ENCODE peak calls at places on chromosomes 1 and 21, in ten cellular contexts. N is heart left ventricle, P is uterus, S is ovary, J is stomach, H is right lobe of liver, U is suprapubic skin, E is body of pancreas, O is tibial nerve, Z is K562. R is an unnamed sample.

GRCh38 chr1:160411231-160411630 is 10.9 kb downstream of the VANGL2 start:
- DNase-seq in N (no peak), P (no peak), S (no peak), J (no peak), H (no peak), U (no peak), E (no peak), O (no peak), Z (no peak), R (no peak)

GRCh38 chr21:42525676-42526378 is 12.2 kb downstream of the SLC37A1 start:
- DNase-seq in N (no peak), P (no peak), S (no peak), J (no peak), H (no peak), U (peak), E (no peak), O (no peak), Z (no peak), R (no peak)

GRCh38 chr1:32255072-32256071 is 4.3 kb downstream of the LCK start:
- DNase-seq in N (no peak), P (no peak), S (no peak), J (no peak), H (no peak), U (no peak), E (no peak), O (no peak), Z (no peak), R (no peak)

GRCh38 chr21:17542371-17542992 is 29.6 kb downstream of the CXADR start:
- DNase-seq in N (no peak), P (no peak), S (no peak), J (no peak), H (no peak), U (no peak), E (no peak), O (no peak), Z (no peak), R (no peak)

GRCh38 chr1:1628656-1629429 is 3.1 kb upstream of the MMP23B start:
- DNase-seq in N (peak), P (no peak), S (no peak), J (no peak), H (peak), U (peak), E (no peak), O (no peak), Z (no peak), R (no peak)

GRCh38 chr1:99005537-99005942 is 879 bp upstream of the PLPPR5 start:
- DNase-seq in N (no peak), P (no peak), S (no peak), J (no peak), H (no peak), U (no peak), E (no peak), O (no peak), Z (no peak), R (no peak)

GRCh38 chr1:9280015-9280860 is 12.5 kb upstream of the SPSB1 start:
- DNase-seq in N (no peak), P (peak), S (peak), J (peak), H (peak), U (peak), E (no peak), O (no peak), Z (peak), R (peak)

GRCh38 chr1:203084588-203085527 is 954 bp downstream of the MYOG start:
- DNase-seq in N (no peak), P (no peak), S (no peak), J (peak), H (no peak), U (no peak), E (peak), O (no peak), Z (peak), R (peak)

GRCh38 chr21:45259206-45259795 is 28.4 kb downstream of the POFUT2 start:
- DNase-seq in N (no peak), P (no peak), S (peak), J (peak), H (no peak), U (peak), E (no peak), O (no peak), Z (no peak), R (no peak)

GRCh38 chr1:3360158-3360440 is 94.4 kb upstream of the ARHGEF16 start:
- DNase-seq in N (no peak), P (no peak), S (no peak), J (no peak), H (no peak), U (no peak), E (no peak), O (no peak), Z (no peak), R (no peak)

GRCh38 chr1:36879613-36880012 is 154.7 kb downstream of the GRIK3 start:
- DNase-seq in N (no peak), P (no peak), S (no peak), J (peak), H (no peak), U (peak), E (no peak), O (no peak), Z (no peak), R (no peak)

GRCh38 chr1:90613371-90613770 is 103.7 kb downstream of the BARHL2 start:
- DNase-seq in N (no peak), P (no peak), S (no peak), J (no peak), H (no peak), U (no peak), E (no peak), O (no peak), Z (no peak), R (no peak)

GRCh38 chr1:206445116-206445515 is 25.2 kb upstream of the IKBKE start:
- DNase-seq in N (peak), P (peak), S (peak), J (no peak), H (no peak), U (no peak), E (peak), O (peak), Z (no peak), R (no peak)

GRCh38 chr1:48644950-48645605 is 131.6 kb downstream of the BEND5 start:
- DNase-seq in N (no peak), P (no peak), S (no peak), J (no peak), H (no peak), U (no peak), E (no peak), O (no peak), Z (no peak), R (no peak)

GRCh38 chr1:79235221-79236002 is 228.9 kb upstream of the ADGRL4 start:
- DNase-seq in N (no peak), P (no peak), S (no peak), J (no peak), H (no peak), U (no peak), E (no peak), O (no peak), Z (no peak), R (no peak)

GRCh38 chr1:150572918-150573647 is 6.3 kb downstream of the MCL1 start:
- DNase-seq in N (no peak), P (no peak), S (peak), J (no peak), H (no peak), U (no peak), E (no peak), O (no peak), Z (no peak), R (no peak)

GRCh38 chr1:119888476-119888875 is 7.8 kb downstream of the ADAM30 start:
- DNase-seq in N (no peak), P (no peak), S (no peak), J (no peak), H (no peak), U (no peak), E (no peak), O (no peak), Z (no peak), R (no peak)
- TF ChIP-seq POLR2A in N (no peak), P (no peak), S (no peak), J (no peak), H (no peak), U (no peak), E (no peak), O (no peak), Z (no peak), R (no peak)

DNA sequence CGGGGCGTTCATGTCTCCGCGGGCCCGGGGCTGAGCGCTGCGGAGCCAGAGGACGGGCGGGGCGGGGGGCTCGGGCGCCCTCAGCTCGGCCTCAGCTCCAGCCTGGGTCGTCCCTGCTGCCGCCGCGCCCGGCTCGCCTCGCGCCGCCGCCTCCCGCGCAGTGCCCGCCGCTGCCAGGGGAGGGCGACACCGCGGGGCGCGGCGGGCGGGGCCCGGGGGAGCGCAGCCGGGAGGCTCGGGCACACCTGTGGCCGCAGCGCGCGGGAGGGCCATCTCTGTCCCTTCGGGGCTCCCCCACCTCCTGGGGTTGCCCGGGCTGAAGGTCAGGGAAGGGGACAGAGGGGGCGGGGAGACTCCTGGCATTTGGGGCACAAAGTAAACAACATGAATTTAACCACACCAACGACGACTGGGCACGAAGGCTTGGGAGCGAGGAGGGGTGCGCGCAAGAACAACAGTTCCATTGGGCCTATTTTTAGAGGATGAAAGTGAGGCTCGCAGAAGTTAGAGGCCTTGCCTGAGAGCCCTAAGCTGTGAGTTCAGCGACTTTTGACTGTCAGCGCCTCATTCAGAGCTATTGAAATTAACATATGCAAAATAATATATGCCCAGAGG is at the start of gene FAM131C:
- DNase-seq in N (no peak), P (no peak), S (no peak), J (peak), H (no peak), U (no peak), E (peak), O (no peak), Z (no peak), R (peak)
- TF ChIP-seq POLR2A in N (no peak), P (no peak), S (no peak), J (no peak), H (no peak), U (no peak), E (no peak), O (no peak), Z (peak), R (no peak)

GRCh38 chr1:198935371-198935921 is 296.6 kb downstream of the PTPRC start:
- DNase-seq in N (peak), P (peak), S (peak), J (peak), H (peak), U (peak), E (peak), O (peak), Z (peak), R (peak)
- TF ChIP-seq POLR2A in N (no peak), P (no peak), S (no peak), J (no peak), H (no peak), U (no peak), E (no peak), O (no peak), Z (no peak), R (no peak)

GRCh38 chr1:114892194-114892918 is 37.7 kb downstream of the SYCP1 start:
- DNase-seq in N (no peak), P (no peak), S (no peak), J (no peak), H (no peak), U (no peak), E (no peak), O (no peak), Z (no peak), R (no peak)
- TF ChIP-seq POLR2A in N (no peak), P (no peak), S (no peak), J (no peak), H (no peak), U (no peak), E (no peak), O (no peak), Z (no peak), R (no peak)

GRCh38 chr1:242856289-242856688 is 331.8 kb upstream of the PLD5 start:
- DNase-seq in N (no peak), P (no peak), S (no peak), J (no peak), H (no peak), U (no peak), E (no peak), O (no peak), Z (no peak), R (no peak)
- TF ChIP-seq POLR2A in N (no peak), P (no peak), S (no peak), J (no peak), H (no peak), U (no peak), E (no peak), O (no peak), Z (no peak), R (no peak)

GRCh38 chr1:15714438-15715136 is 21.5 kb upstream of the SLC25A34 start:
- DNase-seq in N (peak), P (peak), S (no peak), J (no peak), H (no peak), U (no peak), E (no peak), O (no peak), Z (no peak), R (no peak)
- TF ChIP-seq POLR2A in N (no peak), P (no peak), S (no peak), J (no peak), H (no peak), U (no peak), E (no peak), O (no peak), Z (no peak), R (no peak)

GRCh38 chr1:109626682-109627408 is 7.2 kb downstream of the AMPD2 start:
- DNase-seq in N (no peak), P (no peak), S (no peak), J (no peak), H (no peak), U (no peak), E (no peak), O (no peak), Z (no peak), R (no peak)

GRCh38 chr1:109628540-109629321 is 9.1 kb downstream of the AMPD2 start:
- DNase-seq in N (no peak), P (no peak), S (peak), J (no peak), H (peak), U (no peak), E (no peak), O (no peak), Z (no peak), R (peak)

GRCh38 chr1:109629372-109630030 is 9.9 kb downstream of the AMPD2 start:
- DNase-seq in N (no peak), P (no peak), S (no peak), J (no peak), H (no peak), U (no peak), E (no peak), O (no peak), Z (no peak), R (no peak)

GRCh38 chr1:109625601-109626560 is 6.2 kb downstream of the AMPD2 start:
- DNase-seq in N (no peak), P (no peak), S (no peak), J (no peak), H (no peak), U (no peak), E (no peak), O (no peak), Z (no peak), R (no peak)

DNA sequence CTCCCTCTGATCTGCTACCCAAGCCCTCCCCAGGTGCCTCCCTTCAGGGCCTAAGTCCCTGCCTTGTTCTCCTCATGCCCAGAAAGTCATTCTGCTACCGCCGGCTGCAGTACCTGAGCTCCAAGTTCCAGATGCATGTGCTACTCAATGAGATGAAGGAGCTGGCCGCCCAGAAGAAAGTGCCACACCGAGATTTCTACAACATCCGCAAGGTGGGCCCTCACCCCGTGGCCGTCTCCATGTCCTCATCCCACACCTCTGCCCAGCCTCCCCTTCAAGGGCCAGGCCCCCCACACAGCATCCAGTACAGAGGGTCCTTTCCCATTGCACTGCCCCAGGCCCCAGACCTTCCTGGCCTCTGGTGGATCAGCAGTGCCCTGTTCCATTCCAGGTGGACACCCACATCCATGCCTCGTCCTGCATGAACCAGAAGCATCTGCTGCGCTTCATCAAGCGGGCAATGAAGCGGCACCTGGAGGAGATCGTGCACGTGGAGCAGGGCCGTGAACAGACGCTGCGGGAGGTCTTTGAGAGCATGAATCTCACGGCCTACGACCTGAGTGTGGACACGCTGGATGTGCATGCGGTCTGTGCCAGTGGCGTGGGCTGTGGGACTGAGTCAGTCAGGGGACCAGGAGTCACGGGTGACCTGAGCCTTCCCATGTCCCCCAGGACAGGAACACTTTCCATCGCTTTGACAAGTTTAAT is 8.2 kb downstream of the AMPD2 start:
- DNase-seq in N (no peak), P (no peak), S (no peak), J (no peak), H (no peak), U (no peak), E (no peak), O (no peak), Z (no peak), R (no peak)
- TF ChIP-seq POLR2A in N (no peak), P (no peak), S (no peak), J (no peak), H (no peak), U (no peak), E (no peak), O (no peak), Z (no peak), R (no peak)